ENCODE peak calls at places on chromosome 11, in seven cellular contexts. One of them, this sample, is unnamed.

GRCh38 chr11:9927670-9928069 is 263.8 kb downstream of the SWAP70 start:
- DNase-seq in uterus: no peak
- DNase-seq in endodermal cell: no peak
- DNase-seq in AG10803: no peak
- DNase-seq in astrocyte of the spinal cord: no peak
- DNase-seq in Panc1: no peak
- DNase-seq in right lobe of liver: no peak
- DNase-seq in this sample: no peak

GRCh38 chr11:2399488-2400068 is 972 bp upstream of the TSSC4 start:
- DNase-seq in uterus: no peak
- DNase-seq in endodermal cell: no peak
- DNase-seq in AG10803: no peak
- DNase-seq in astrocyte of the spinal cord: peak; percentile 25
- DNase-seq in Panc1: no peak
- DNase-seq in right lobe of liver: no peak
- DNase-seq in this sample: no peak

GRCh38 chr11:120065876-120066275 is 72.0 kb downstream of the TRIM29 start:
- DNase-seq in uterus: no peak
- DNase-seq in endodermal cell: no peak
- DNase-seq in AG10803: no peak
- DNase-seq in astrocyte of the spinal cord: no peak
- DNase-seq in Panc1: no peak
- DNase-seq in right lobe of liver: no peak
- DNase-seq in this sample: no peak

GRCh38 chr11:131763193-131763890 is 392.9 kb downstream of the NTM start:
- DNase-seq in uterus: no peak
- DNase-seq in endodermal cell: no peak
- DNase-seq in AG10803: no peak
- DNase-seq in astrocyte of the spinal cord: no peak
- DNase-seq in Panc1: no peak
- DNase-seq in right lobe of liver: no peak
- DNase-seq in this sample: no peak

GRCh38 chr11:44993971-44994705 is 43.5 kb upstream of the TP53I11 start:
- DNase-seq in uterus: no peak
- DNase-seq in endodermal cell: peak; percentile 33
- DNase-seq in AG10803: no peak
- DNase-seq in astrocyte of the spinal cord: no peak
- DNase-seq in Panc1: no peak
- DNase-seq in right lobe of liver: no peak
- DNase-seq in this sample: no peak

GRCh38 chr11:10680956-10681487 is 12.5 kb downstream of the IRAG1 start:
- DNase-seq in uterus: no peak
- DNase-seq in endodermal cell: no peak
- DNase-seq in AG10803: no peak
- DNase-seq in astrocyte of the spinal cord: no peak
- DNase-seq in Panc1: no peak
- DNase-seq in right lobe of liver: no peak
- DNase-seq in this sample: no peak

GRCh38 chr11:116725434-116726221 is 47.2 kb downstream of the BUD13 start:
- DNase-seq in uterus: no peak
- DNase-seq in endodermal cell: no peak
- DNase-seq in AG10803: peak; percentile 58
- DNase-seq in astrocyte of the spinal cord: no peak
- DNase-seq in Panc1: no peak
- DNase-seq in right lobe of liver: peak; percentile 67
- DNase-seq in this sample: no peak

GRCh38 chr11:70826950-70827349 is 425.4 kb downstream of the SHANK2 start:
- DNase-seq in uterus: no peak
- DNase-seq in endodermal cell: no peak
- DNase-seq in AG10803: no peak
- DNase-seq in astrocyte of the spinal cord: no peak
- DNase-seq in Panc1: no peak
- DNase-seq in right lobe of liver: no peak
- DNase-seq in this sample: no peak

GRCh38 chr11:31968774-31969433 is 122.0 kb upstream of the RCN1 start:
- DNase-seq in uterus: peak; percentile 19
- DNase-seq in endodermal cell: no peak
- DNase-seq in AG10803: peak; percentile 74
- DNase-seq in astrocyte of the spinal cord: peak; percentile 72
- DNase-seq in Panc1: peak; percentile 32
- DNase-seq in right lobe of liver: no peak
- DNase-seq in this sample: no peak

DNA sequence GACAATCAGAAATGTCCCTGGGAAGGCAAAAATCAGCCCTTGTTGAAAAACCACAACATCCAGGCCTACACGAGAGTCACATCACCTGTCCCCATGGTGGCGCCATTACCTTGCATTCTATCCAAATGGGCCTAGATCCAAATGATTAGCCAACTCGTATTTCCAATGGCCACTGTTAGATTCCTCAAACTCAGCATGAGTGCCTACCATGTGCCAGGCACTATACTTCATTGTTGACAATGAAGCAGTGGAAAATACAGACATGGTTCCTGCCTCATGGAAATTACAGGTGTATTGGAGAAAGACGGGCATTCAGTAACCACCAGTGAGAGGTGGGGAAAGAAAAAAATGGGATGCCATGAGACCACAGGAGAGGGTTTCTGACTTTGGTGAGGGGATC is 29.8 kb upstream of the CREB3L1 start:
- DNase-seq in uterus: no peak
- DNase-seq in endodermal cell: peak; percentile 92
- DNase-seq in AG10803: peak; percentile 33
- DNase-seq in astrocyte of the spinal cord: peak; percentile 52
- DNase-seq in Panc1: no peak
- DNase-seq in right lobe of liver: no peak
- DNase-seq in this sample: no peak
- TF ChIP-seq CTCF in uterus: no peak
- TF ChIP-seq CTCF in endodermal cell: peak; percentile 86
- TF ChIP-seq CTCF in AG10803: no peak
- TF ChIP-seq CTCF in astrocyte of the spinal cord: peak; percentile 31
- TF ChIP-seq CTCF in Panc1: peak; percentile 73
- TF ChIP-seq CTCF in right lobe of liver: peak; percentile 45
- TF ChIP-seq CTCF in this sample: peak; percentile 41

GRCh38 chr11:58058276-58059010 is 27.7 kb downstream of the OR6Q1 start:
- DNase-seq in uterus: no peak
- DNase-seq in endodermal cell: peak; percentile 89
- DNase-seq in AG10803: no peak
- DNase-seq in astrocyte of the spinal cord: no peak
- DNase-seq in Panc1: no peak
- DNase-seq in right lobe of liver: no peak
- DNase-seq in this sample: no peak
- H3K4me3 ChIP-seq in uterus: no peak overlapping the region
- H3K4me3 ChIP-seq in endodermal cell: no peak overlapping the region
- H3K4me3 ChIP-seq in AG10803: no peak overlapping the region
- H3K4me3 ChIP-seq in astrocyte of the spinal cord: no peak overlapping the region
- H3K4me3 ChIP-seq in Panc1: no peak overlapping the region
- H3K4me3 ChIP-seq in right lobe of liver: no peak overlapping the region
- H3K4me3 ChIP-seq in this sample: no peak overlapping the region

GRCh38 chr11:114257621-114258558 is 38.3 kb upstream of the NNMT start:
- DNase-seq in uterus: peak; percentile 84
- DNase-seq in endodermal cell: peak; percentile 71
- DNase-seq in AG10803: no peak
- DNase-seq in astrocyte of the spinal cord: peak; percentile 25
- DNase-seq in Panc1: no peak
- DNase-seq in right lobe of liver: peak; percentile 68
- DNase-seq in this sample: no peak
- TF ChIP-seq CTCF in uterus: no peak
- TF ChIP-seq CTCF in endodermal cell: peak; percentile 52
- TF ChIP-seq CTCF in AG10803: no peak
- TF ChIP-seq CTCF in astrocyte of the spinal cord: peak; percentile 56
- TF ChIP-seq CTCF in Panc1: no peak
- TF ChIP-seq CTCF in right lobe of liver: peak; percentile 13
- TF ChIP-seq CTCF in this sample: no peak

GRCh38 chr11:76668362-76669155 is 2.0 kb downstream of the LRRC32 start:
- DNase-seq in uterus: peak; percentile 8
- DNase-seq in endodermal cell: peak; percentile 33
- DNase-seq in AG10803: no peak
- DNase-seq in astrocyte of the spinal cord: no peak
- DNase-seq in Panc1: no peak
- DNase-seq in right lobe of liver: no peak
- DNase-seq in this sample: no peak
- H3K4me3 ChIP-seq in uterus: no peak overlapping the region
- H3K4me3 ChIP-seq in endodermal cell: no peak overlapping the region
- H3K4me3 ChIP-seq in AG10803: peak overlapping the region; percentile 13
- H3K4me3 ChIP-seq in astrocyte of the spinal cord: no peak overlapping the region
- H3K4me3 ChIP-seq in Panc1: no peak overlapping the region
- H3K4me3 ChIP-seq in right lobe of liver: peak overlapping the region; percentile 28
- H3K4me3 ChIP-seq in this sample: no peak overlapping the region

DNA sequence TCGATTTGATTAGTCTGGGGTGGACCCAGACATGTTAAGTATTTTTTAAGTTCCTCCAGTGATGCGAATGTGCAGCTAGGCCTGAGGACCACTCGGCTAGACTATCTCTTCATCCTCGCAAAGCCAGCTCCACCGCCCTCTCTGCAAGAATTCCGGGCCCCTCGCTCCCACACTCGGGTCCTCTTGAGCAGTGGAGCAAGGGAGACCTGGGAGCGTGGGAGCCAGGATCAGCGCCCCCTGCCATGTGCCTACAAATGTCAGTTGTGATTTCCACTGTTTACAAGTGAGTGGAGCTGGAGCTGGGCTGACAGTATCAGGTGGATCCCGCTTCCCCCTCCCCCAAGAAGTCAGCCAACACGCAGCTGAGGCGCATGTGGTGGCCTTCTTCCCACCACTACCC is 6.7 kb downstream of the B3GNT6 start:
- DNase-seq in uterus: no peak
- DNase-seq in endodermal cell: no peak
- DNase-seq in AG10803: no peak
- DNase-seq in astrocyte of the spinal cord: no peak
- DNase-seq in Panc1: no peak
- DNase-seq in right lobe of liver: no peak
- DNase-seq in this sample: no peak
- TF ChIP-seq CTCF in uterus: no peak
- TF ChIP-seq CTCF in endodermal cell: no peak
- TF ChIP-seq CTCF in AG10803: no peak
- TF ChIP-seq CTCF in astrocyte of the spinal cord: no peak
- TF ChIP-seq CTCF in Panc1: no peak
- TF ChIP-seq CTCF in right lobe of liver: no peak
- TF ChIP-seq CTCF in this sample: no peak

This sample was measured in HFF-Myc.